ENCODE peak calls at places on chromosomes 2 and 18, in nine cellular contexts. S, Q, F, T, N, D, M, L and Z are unnamed samples.

GRCh38 chr18:40911582-40912254 is 1043.3 kb upstream of the PIK3C3 start:
- DNase-seq in N (no peak), D (no peak), T (peak; percentile 55), L (no peak), M (no peak), S (peak; percentile 83), Q (no peak), F (no peak), Z (no peak)

GRCh38 chr2:187037310-187037709 is 188.3 kb upstream of the ZSWIM2 start:
- DNase-seq in Q (no peak), D (no peak), L (no peak), F (no peak), N (no peak), M (no peak), S (no peak), T (no peak), Z (no peak)

GRCh38 chr2:184683923-184684322 is 85.6 kb downstream of the ZNF804A start:
- DNase-seq in M (no peak), F (no peak), L (no peak), Q (no peak), S (no peak), N (no peak), T (no peak), D (no peak), Z (no peak)

GRCh38 chr2:225788571-225788970 is 389.1 kb downstream of the NYAP2 start:
- DNase-seq in Q (no peak), S (peak; percentile 6), F (no peak), L (no peak), D (no peak), T (no peak), M (no peak), N (no peak), Z (no peak)

GRCh38 chr2:241616168-241617125 is 20.5 kb downstream of the THAP4 start:
- DNase-seq in S (no peak), F (no peak), Q (no peak), T (no peak), L (peak; percentile 74), M (no peak), N (no peak), D (no peak), Z (no peak)

GRCh38 chr2:14944562-14945346 is 312.2 kb downstream of the LRATD1 start:
- DNase-seq in N (peak; percentile 58), S (peak; percentile 34), D (no peak), L (peak; percentile 80), Q (no peak), M (no peak), F (no peak), T (peak; percentile 47), Z (no peak)

GRCh38 chr18:136433-136832 is 21.9 kb upstream of the USP14 start:
- DNase-seq in F (no peak), S (no peak), D (no peak), T (no peak), M (no peak), L (peak; percentile 53), Q (no peak), N (peak; percentile 54), Z (no peak)

GRCh38 chr2:148534416-148535205 is 109.9 kb upstream of the EPC2 start:
- DNase-seq in S (no peak), F (peak; percentile 52), T (peak; percentile 26), M (no peak), N (no peak), Q (no peak), L (peak; percentile 54), D (no peak), Z (no peak)

GRCh38 chr18:56162871-56163270 is 475.5 kb downstream of the TXNL1 start:
- DNase-seq in S (no peak), Q (no peak), L (no peak), D (no peak), F (no peak), M (no peak), N (no peak), T (no peak), Z (no peak)

GRCh38 chr18:46668135-46668534 is 11.1 kb upstream of the LOXHD1 start:
- DNase-seq in T (no peak), F (no peak), S (no peak), N (no peak), M (no peak), L (no peak), D (peak; percentile 48), Q (no peak), Z (no peak)

GRCh38 chr2:241080405-241081189 is 21.5 kb downstream of the MTERF4 start:
- DNase-seq in S (no peak), M (no peak), D (no peak), T (no peak), N (no peak), F (no peak), Q (no peak), L (no peak), Z (no peak)

GRCh38 chr2:198973181-198973580 is 484.6 kb downstream of the SATB2 start:
- DNase-seq in Q (no peak), S (no peak), L (no peak), M (no peak), T (no peak), F (no peak), N (no peak), D (no peak), Z (no peak)

GRCh38 chr2:20190170-20190569 is 34.8 kb downstream of the SDC1 start:
- DNase-seq in F (no peak), S (no peak), L (peak; percentile 40), D (no peak), M (no peak), T (no peak), N (no peak), Q (no peak), Z (no peak)

GRCh38 chr2:20193185-20193584 is 31.7 kb downstream of the SDC1 start:
- DNase-seq in F (no peak), N (no peak), D (no peak), L (no peak), T (peak; percentile 28), M (no peak), S (no peak), Q (no peak), Z (no peak)

GRCh38 chr2:20190862-20191713 is 33.8 kb downstream of the SDC1 start:
- DNase-seq in T (no peak), Q (no peak), L (peak; percentile 90), F (no peak), S (no peak), M (no peak), D (no peak), N (peak; percentile 61), Z (no peak)

GRCh38 chr2:20192781-20193180 is 32.1 kb downstream of the SDC1 start:
- DNase-seq in M (no peak), S (no peak), Q (no peak), T (no peak), F (no peak), L (no peak), D (no peak), N (no peak), Z (no peak)

DNA sequence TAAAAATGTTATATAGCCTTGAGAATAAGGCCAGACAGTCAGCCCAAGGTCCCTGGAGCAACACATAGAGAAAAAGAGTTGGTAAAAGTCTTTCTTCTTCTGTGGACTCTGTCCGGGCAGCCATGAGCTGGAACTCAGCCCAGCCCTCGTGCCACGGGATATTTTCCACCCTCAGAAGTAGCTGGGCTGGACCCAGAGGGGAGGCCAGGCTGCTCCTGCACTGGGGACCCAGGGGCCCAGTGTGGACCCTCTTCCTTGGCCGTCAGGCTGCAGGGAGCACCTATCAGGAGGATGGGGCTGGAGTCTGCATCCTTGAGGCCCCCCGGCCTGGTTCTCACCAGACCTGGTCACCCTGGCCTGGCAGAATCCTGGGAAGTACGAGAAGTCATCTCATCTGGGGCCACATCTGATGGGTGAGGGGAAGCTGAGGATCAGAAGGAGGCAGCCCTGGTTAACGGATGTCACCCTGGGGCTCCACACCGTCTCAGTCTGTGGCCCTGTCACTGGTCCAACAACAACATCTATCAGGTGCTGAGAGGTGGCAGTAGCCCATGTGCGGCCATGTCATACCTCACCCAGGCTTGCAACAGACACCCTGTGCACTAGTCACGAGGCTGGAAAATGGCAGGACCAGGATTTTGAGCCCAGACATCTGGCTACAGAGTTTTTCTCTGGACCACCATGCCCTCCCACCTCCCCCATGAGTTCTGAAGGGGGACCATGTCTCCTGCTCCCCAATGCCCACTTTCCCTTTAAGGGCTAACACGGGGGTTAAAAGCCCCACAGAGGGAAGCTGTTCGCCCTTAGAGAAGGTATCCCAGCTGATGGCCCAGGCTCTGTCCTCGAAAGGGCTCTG is 33.0 kb downstream of the SDC1 start:
- DNase-seq in N (no peak), T (no peak), Q (no peak), D (no peak), F (peak; percentile 28), L (no peak), S (no peak), M (no peak), Z (no peak)
- H3K27ac ChIP-seq in N (peak overlapping the region; percentile 56), T (no peak overlapping the region), Q (no peak overlapping the region), D (no peak overlapping the region), F (no peak overlapping the region), L (no peak overlapping the region), S (no peak overlapping the region), M (no peak overlapping the region), Z (peak overlapping the region; percentile 55)

DNA sequence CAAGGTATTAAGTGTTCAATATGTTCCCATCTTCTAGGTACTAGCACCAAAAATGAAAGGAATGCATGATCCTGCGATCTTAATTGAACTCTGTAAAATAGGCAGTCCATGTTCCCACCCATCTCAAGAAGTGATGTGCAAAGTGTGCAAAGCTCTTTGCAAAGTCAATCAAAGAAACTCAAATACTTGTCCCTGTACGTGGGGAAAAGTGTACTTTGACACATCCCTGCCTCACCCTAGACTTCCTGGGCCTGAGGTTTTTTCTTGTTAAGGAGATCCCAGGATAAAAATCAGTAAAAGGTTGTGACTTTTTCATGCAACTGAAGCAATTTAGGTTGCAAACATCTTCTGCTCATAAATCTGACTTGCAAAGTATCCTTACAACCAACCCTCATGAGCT is 25.3 kb downstream of the HNRNPA3 start:
- DNase-seq in F (no peak), S (no peak), N (no peak), D (no peak), Q (no peak), T (no peak), M (no peak), L (no peak), Z (no peak)
- H3K4me1 ChIP-seq in F (peaks cover 100% of the 10 kb centered on the region), S (peaks cover 20% of the 10 kb centered on the region), N (peaks cover 89% of the 10 kb centered on the region), D (no peaks in the 10 kb centered on the region), Q (peaks cover 76% of the 10 kb centered on the region), T (peaks cover 49% of the 10 kb centered on the region), M (peaks cover 42% of the 10 kb centered on the region), L (peaks cover 5% of the 10 kb centered on the region), Z (peaks cover 74% of the 10 kb centered on the region)

GRCh38 chr2:190197143-190197720 is 122.4 kb downstream of the HIBCH start:
- DNase-seq in S (no peak), M (no peak), F (no peak), D (no peak), T (peak; percentile 28), L (no peak), Q (no peak), N (no peak), Z (no peak)
- H3K36me3 ChIP-seq in S (no peaks in the 10 kb centered on the region), M (peaks cover 12% of the 10 kb centered on the region), F (peaks cover 22% of the 10 kb centered on the region), D (peaks cover 5% of the 10 kb centered on the region), T (no peaks in the 10 kb centered on the region), L (peaks cover 31% of the 10 kb centered on the region), Q (no peaks in the 10 kb centered on the region), N (peaks cover 22% of the 10 kb centered on the region), Z (no peaks in the 10 kb centered on the region)

DNA sequence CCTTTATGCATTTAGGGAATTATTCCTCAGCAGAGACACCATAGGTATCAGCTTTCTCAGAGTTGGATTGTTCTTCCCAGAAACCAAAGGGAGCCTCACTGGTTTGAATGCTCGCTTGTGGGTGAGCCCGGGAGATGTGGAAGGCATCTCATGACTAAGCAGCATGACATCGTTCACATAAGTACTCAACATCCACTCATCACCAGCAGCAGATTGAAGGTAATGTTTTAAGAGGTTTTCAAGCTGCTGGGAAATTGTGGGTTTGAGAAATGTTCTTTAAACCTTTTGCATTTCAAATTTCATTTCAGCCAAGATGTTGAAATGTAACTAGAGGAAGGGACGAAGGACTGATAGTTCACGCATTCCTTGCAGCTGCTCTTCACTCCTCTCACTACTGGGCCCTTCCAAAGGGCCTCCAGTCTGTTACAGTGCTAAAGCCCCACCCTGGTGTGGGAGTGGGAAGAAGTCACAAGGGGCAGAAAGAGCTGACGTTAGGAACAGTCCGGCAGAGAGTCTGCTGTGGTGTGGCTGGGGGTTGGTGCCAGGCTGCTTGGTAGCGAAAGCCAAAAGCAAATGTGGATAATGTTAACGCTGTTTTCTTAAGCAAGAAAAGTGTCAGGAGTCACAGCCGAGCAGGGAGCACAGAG is 324.5 kb upstream of the EPHA4 start:
- DNase-seq in Q (peak; percentile 15), F (peak; percentile 30), M (no peak), S (peak; percentile 53), D (no peak), N (no peak), T (peak; percentile 83), L (peak; percentile 50), Z (no peak)
- H3K27ac ChIP-seq in Q (no peak overlapping the region), F (no peak overlapping the region), M (no peak overlapping the region), S (no peak overlapping the region), D (peak overlapping the region; percentile 70), N (no peak overlapping the region), T (peak overlapping the region; percentile 49), L (no peak overlapping the region), Z (no peak overlapping the region)